ENCODE peak calls at places on chromosomes 7 and 10, in four cellular contexts. One of them, this sample, is unnamed.

GRCh38 chr10:34721201-34721840 is 93.8 kb downstream of the PARD3 start:
- ATAC-seq in K562: no peak
- ATAC-seq in A549: peak; percentile 68
- ATAC-seq in GM12878: no peak
- ATAC-seq in this sample: peak; percentile 32

GRCh38 chr7:94700926-94701554 is 45.1 kb upstream of the SGCE start:
- ATAC-seq in K562: no peak
- ATAC-seq in A549: no peak
- ATAC-seq in GM12878: no peak
- ATAC-seq in this sample: no peak

GRCh38 chr10:103580011-103580410 is 86.5 kb downstream of the NEURL1 start:
- ATAC-seq in K562: no peak
- ATAC-seq in A549: no peak
- ATAC-seq in GM12878: no peak
- ATAC-seq in this sample: no peak

GRCh38 chr10:112821042-112821441 is 129.0 kb upstream of the TCF7L2 start:
- ATAC-seq in K562: no peak
- ATAC-seq in A549: no peak
- ATAC-seq in GM12878: no peak
- ATAC-seq in this sample: no peak

GRCh38 chr10:49662169-49662830 is 17.2 kb upstream of the C10orf53 start:
- ATAC-seq in K562: no peak
- ATAC-seq in A549: no peak
- ATAC-seq in GM12878: no peak
- ATAC-seq in this sample: no peak

GRCh38 chr10:123986736-123987135 is 95.1 kb upstream of the CPXM2 start:
- ATAC-seq in K562: no peak
- ATAC-seq in A549: no peak
- ATAC-seq in GM12878: no peak
- ATAC-seq in this sample: no peak

GRCh38 chr7:73960548-73960947 is 67.4 kb upstream of the ELN start:
- ATAC-seq in K562: peak; percentile 67
- ATAC-seq in A549: peak; percentile 34
- ATAC-seq in GM12878: no peak
- ATAC-seq in this sample: no peak

GRCh38 chr10:43839973-43840372 is 191.3 kb upstream of the ZNF32 start:
- ATAC-seq in K562: no peak
- ATAC-seq in A549: no peak
- ATAC-seq in GM12878: no peak
- ATAC-seq in this sample: no peak

GRCh38 chr10:128105383-128105782 is 20.8 kb downstream of the MKI67 start:
- ATAC-seq in K562: no peak
- ATAC-seq in A549: no peak
- ATAC-seq in GM12878: no peak
- ATAC-seq in this sample: no peak

GRCh38 chr7:82598958-82599357 is 155.4 kb upstream of the CACNA2D1 start:
- ATAC-seq in K562: no peak
- ATAC-seq in A549: no peak
- ATAC-seq in GM12878: peak; percentile 49
- ATAC-seq in this sample: no peak

GRCh38 chr10:8758029-8758428 is 703.5 kb downstream of the GATA3 start:
- ATAC-seq in K562: no peak
- ATAC-seq in A549: no peak
- ATAC-seq in GM12878: no peak
- ATAC-seq in this sample: no peak

GRCh38 chr7:157974678-157975230 is 612.9 kb downstream of the PTPRN2 start:
- ATAC-seq in K562: no peak
- ATAC-seq in A549: no peak
- ATAC-seq in GM12878: no peak
- ATAC-seq in this sample: no peak

GRCh38 chr7:88665892-88666514 is 93.5 kb upstream of the ZNF804B start:
- ATAC-seq in K562: peak; percentile 88
- ATAC-seq in A549: no peak
- ATAC-seq in GM12878: no peak
- ATAC-seq in this sample: no peak

GRCh38 chr7:17289074-17289665 is 9.3 kb upstream of the AHR start:
- ATAC-seq in K562: no peak
- ATAC-seq in A549: no peak
- ATAC-seq in GM12878: no peak
- ATAC-seq in this sample: no peak

DNA sequence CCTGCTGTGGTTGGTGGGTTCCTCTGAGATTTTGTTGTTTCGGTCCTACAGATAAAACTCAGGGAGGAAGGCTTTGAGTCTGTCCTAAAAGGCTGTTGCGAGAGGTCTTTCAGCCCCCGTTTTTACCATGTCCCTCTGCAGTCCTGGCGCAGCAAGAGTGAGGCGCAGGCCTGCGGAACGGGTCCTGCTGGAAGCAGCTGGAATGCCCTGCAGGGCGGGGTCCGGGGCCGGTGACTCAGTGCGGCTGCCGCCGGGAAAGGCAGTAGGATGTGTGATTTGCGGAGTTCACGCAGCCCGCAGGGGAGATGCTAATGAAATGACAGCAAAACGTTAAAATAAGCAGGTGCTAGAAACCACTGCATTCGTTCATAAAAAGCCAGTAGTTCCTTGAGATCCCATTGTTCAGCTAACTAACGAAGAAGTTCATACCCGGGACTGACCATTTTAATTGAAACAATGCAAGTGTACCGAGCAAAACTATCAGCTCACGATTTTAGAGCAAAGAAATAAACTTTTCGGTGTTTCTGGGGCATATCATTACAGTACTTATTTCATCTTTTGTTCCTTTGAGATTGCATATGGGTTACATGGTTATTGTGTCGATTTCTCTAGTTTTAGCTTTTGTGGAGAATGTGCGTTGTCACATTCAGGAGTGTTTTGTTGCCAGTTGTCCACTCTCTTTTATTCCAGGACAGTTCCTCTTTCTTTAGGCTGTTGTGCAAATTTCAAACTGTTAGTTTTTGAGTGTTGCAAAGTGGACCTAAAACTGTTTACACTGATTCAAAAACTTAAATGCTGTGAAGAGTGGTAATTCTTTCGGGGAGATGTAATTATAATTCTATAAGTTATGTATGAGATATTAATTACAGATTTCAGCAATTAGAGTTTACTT is 783 bp downstream of the ANLN start:
- ATAC-seq in K562: peak; percentile 88
- ATAC-seq in A549: peak; percentile 93
- ATAC-seq in GM12878: peak; percentile 48
- ATAC-seq in this sample: peak; percentile 69
- TF ChIP-seq EP300 in K562: peak; percentile 16
- TF ChIP-seq EP300 in A549: no peak
- TF ChIP-seq EP300 in GM12878: no peak
- TF ChIP-seq EP300 in this sample: no peak

GRCh38 chr10:16987129-16987670 is 142.4 kb downstream of the CUBN start:
- ATAC-seq in K562: no peak
- ATAC-seq in A549: no peak
- ATAC-seq in GM12878: no peak
- ATAC-seq in this sample: peak; percentile 46
- TF ChIP-seq EP300 in K562: no peak
- TF ChIP-seq EP300 in A549: no peak
- TF ChIP-seq EP300 in GM12878: no peak
- TF ChIP-seq EP300 in this sample: no peak

GRCh38 chr10:27155073-27155754 is at the start of gene MASTL:
- ATAC-seq in K562: peak; percentile 90
- ATAC-seq in A549: peak; percentile 89
- ATAC-seq in GM12878: peak; percentile 86
- ATAC-seq in this sample: peak; percentile 95
- TF ChIP-seq EP300 in K562: no peak
- TF ChIP-seq EP300 in A549: no peak
- TF ChIP-seq EP300 in GM12878: no peak
- TF ChIP-seq EP300 in this sample: peak; percentile 17

GRCh38 chr7:3977391-3977790 is 676.3 kb downstream of the SDK1 start:
- ATAC-seq in K562: no peak
- ATAC-seq in A549: no peak
- ATAC-seq in GM12878: no peak
- ATAC-seq in this sample: no peak
- TF ChIP-seq EP300 in K562: no peak
- TF ChIP-seq EP300 in A549: no peak
- TF ChIP-seq EP300 in GM12878: no peak
- TF ChIP-seq EP300 in this sample: no peak

DNA sequence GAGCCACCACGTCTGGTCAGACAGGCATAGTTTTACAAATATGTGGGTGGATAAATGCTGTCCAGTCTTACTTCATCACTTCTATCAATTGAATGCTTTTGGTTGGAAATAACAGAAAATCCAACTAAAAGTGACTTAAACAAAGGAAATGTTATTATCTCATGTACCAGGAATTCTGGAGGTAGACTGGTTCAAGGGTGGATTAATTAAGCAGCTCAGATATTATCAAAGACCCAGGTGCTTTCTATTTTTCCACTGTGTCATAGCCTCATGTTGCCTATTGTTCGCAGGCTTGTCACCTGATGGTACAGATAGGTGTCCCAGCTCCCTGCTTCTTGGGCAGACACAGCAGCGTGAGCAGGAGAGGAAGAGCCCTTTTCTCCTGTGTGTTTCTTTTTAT is 156.1 kb upstream of the CTBP2 start:
- ATAC-seq in K562: no peak
- ATAC-seq in A549: no peak
- ATAC-seq in GM12878: no peak
- ATAC-seq in this sample: no peak
- TF ChIP-seq EP300 in K562: no peak
- TF ChIP-seq EP300 in A549: no peak
- TF ChIP-seq EP300 in GM12878: no peak
- TF ChIP-seq EP300 in this sample: no peak

GRCh38 chr10:14959221-14960057 is at the start of gene MEIG1:
- ATAC-seq in K562: peak; percentile 97
- ATAC-seq in A549: peak; percentile 96
- ATAC-seq in GM12878: peak; percentile 93
- ATAC-seq in this sample: peak; percentile 99
- TF ChIP-seq EP300 in K562: peak; percentile 30
- TF ChIP-seq EP300 in A549: no peak
- TF ChIP-seq EP300 in GM12878: no peak
- TF ChIP-seq EP300 in this sample: no peak

DNA sequence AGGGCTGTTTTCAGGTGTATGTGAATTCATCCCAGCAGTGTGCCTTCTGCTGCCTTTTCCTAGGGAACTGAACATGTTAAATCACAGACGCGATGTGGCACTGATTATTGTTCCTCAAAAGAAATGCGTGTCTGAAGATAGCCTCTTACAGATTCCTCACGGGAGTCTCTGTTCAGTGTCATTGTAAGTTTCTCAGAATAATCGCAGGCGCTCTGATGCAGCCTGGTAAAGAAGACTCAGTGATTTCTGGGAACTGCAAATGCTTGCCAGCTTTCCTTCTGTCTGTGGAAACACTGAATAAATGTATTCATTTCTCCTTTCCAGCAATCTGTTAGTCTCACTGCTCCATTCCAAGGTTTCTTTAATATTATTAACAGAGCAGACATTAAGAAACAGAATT is 28.0 kb downstream of the MMRN2 start:
- ATAC-seq in K562: no peak
- ATAC-seq in A549: no peak
- ATAC-seq in GM12878: no peak
- ATAC-seq in this sample: no peak
- TF ChIP-seq EP300 in K562: no peak
- TF ChIP-seq EP300 in A549: no peak
- TF ChIP-seq EP300 in GM12878: no peak
- TF ChIP-seq EP300 in this sample: no peak

This sample was measured in gastroesophageal sphincter.